ENCODE peak calls at places on chromosome 14, in six cellular contexts. One of them, this sample, is unnamed.

GRCh38 chr14:61710853-61711817 is 15.8 kb downstream of the HIF1A start:
- DNase-seq in activated CD8-positive, alpha-beta T cell treated with anti-CD3 and anti-CD28 coated beads for 36 hours: no peak
- DNase-seq in IMR-90: no peak
- DNase-seq in upper lobe of left lung: no peak
- DNase-seq in mesothelial cell of epicardium: no peak
- DNase-seq in psoas muscle: no peak
- DNase-seq in this sample: no peak

GRCh38 chr14:77031680-77032482 is 3.4 kb upstream of the IRF2BPL start:
- DNase-seq in mesothelial cell of epicardium: no peak
- DNase-seq in psoas muscle: peak
- DNase-seq in upper lobe of left lung: no peak
- DNase-seq in activated CD8-positive, alpha-beta T cell treated with anti-CD3 and anti-CD28 coated beads for 36 hours: no peak
- DNase-seq in IMR-90: peak
- DNase-seq in this sample: no peak

GRCh38 chr14:26987734-26988363 is 390.0 kb upstream of the NOVA1 start:
- DNase-seq in IMR-90: no peak
- DNase-seq in activated CD8-positive, alpha-beta T cell treated with anti-CD3 and anti-CD28 coated beads for 36 hours: no peak
- DNase-seq in upper lobe of left lung: no peak
- DNase-seq in psoas muscle: no peak
- DNase-seq in mesothelial cell of epicardium: no peak
- DNase-seq in this sample: no peak

GRCh38 chr14:89342049-89342448 is 75.0 kb downstream of the FOXN3 start:
- DNase-seq in activated CD8-positive, alpha-beta T cell treated with anti-CD3 and anti-CD28 coated beads for 36 hours: no peak
- DNase-seq in mesothelial cell of epicardium: no peak
- DNase-seq in psoas muscle: no peak
- DNase-seq in upper lobe of left lung: no peak
- DNase-seq in IMR-90: no peak
- DNase-seq in this sample: no peak

GRCh38 chr14:63486729-63487128 is 56.4 kb downstream of the PPP2R5E start:
- DNase-seq in mesothelial cell of epicardium: no peak
- DNase-seq in psoas muscle: no peak
- DNase-seq in activated CD8-positive, alpha-beta T cell treated with anti-CD3 and anti-CD28 coated beads for 36 hours: no peak
- DNase-seq in upper lobe of left lung: no peak
- DNase-seq in IMR-90: no peak
- DNase-seq in this sample: no peak

GRCh38 chr14:63470877-63471565 is 72.2 kb downstream of the PPP2R5E start:
- DNase-seq in activated CD8-positive, alpha-beta T cell treated with anti-CD3 and anti-CD28 coated beads for 36 hours: no peak
- DNase-seq in upper lobe of left lung: no peak
- DNase-seq in psoas muscle: no peak
- DNase-seq in mesothelial cell of epicardium: no peak
- DNase-seq in IMR-90: peak
- DNase-seq in this sample: no peak

GRCh38 chr14:77377502-77377844 is 294 bp downstream of the SAMD15 start:
- DNase-seq in IMR-90: no peak
- DNase-seq in mesothelial cell of epicardium: no peak
- DNase-seq in upper lobe of left lung: no peak
- DNase-seq in activated CD8-positive, alpha-beta T cell treated with anti-CD3 and anti-CD28 coated beads for 36 hours: no peak
- DNase-seq in psoas muscle: no peak
- DNase-seq in this sample: no peak

GRCh38 chr14:99575043-99576023 is 28.7 kb downstream of the CCDC85C start:
- DNase-seq in psoas muscle: no peak
- DNase-seq in upper lobe of left lung: peak
- DNase-seq in activated CD8-positive, alpha-beta T cell treated with anti-CD3 and anti-CD28 coated beads for 36 hours: peak
- DNase-seq in IMR-90: peak
- DNase-seq in mesothelial cell of epicardium: no peak
- DNase-seq in this sample: no peak

GRCh38 chr14:103057028-103057371 is 349 bp downstream of the CDC42BPB start:
- DNase-seq in mesothelial cell of epicardium: no peak
- DNase-seq in activated CD8-positive, alpha-beta T cell treated with anti-CD3 and anti-CD28 coated beads for 36 hours: no peak
- DNase-seq in IMR-90: no peak
- DNase-seq in psoas muscle: peak
- DNase-seq in upper lobe of left lung: no peak
- DNase-seq in this sample: no peak

GRCh38 chr14:26056232-26056631 is 541.6 kb downstream of the NOVA1 start:
- DNase-seq in IMR-90: no peak
- DNase-seq in mesothelial cell of epicardium: no peak
- DNase-seq in psoas muscle: no peak
- DNase-seq in upper lobe of left lung: no peak
- DNase-seq in activated CD8-positive, alpha-beta T cell treated with anti-CD3 and anti-CD28 coated beads for 36 hours: no peak
- DNase-seq in this sample: no peak

GRCh38 chr14:89284368-89285058 is 132.5 kb downstream of the FOXN3 start:
- DNase-seq in upper lobe of left lung: no peak
- DNase-seq in activated CD8-positive, alpha-beta T cell treated with anti-CD3 and anti-CD28 coated beads for 36 hours: no peak
- DNase-seq in psoas muscle: no peak
- DNase-seq in IMR-90: peak
- DNase-seq in mesothelial cell of epicardium: no peak
- DNase-seq in this sample: no peak

GRCh38 chr14:96038920-96039632 is at the start of gene C14orf132:
- DNase-seq in upper lobe of left lung: peak
- DNase-seq in IMR-90: peak
- DNase-seq in psoas muscle: peak
- DNase-seq in mesothelial cell of epicardium: peak
- DNase-seq in activated CD8-positive, alpha-beta T cell treated with anti-CD3 and anti-CD28 coated beads for 36 hours: peak
- DNase-seq in this sample: no peak

GRCh38 chr14:97266653-97267052 is 469.5 kb downstream of the VRK1 start:
- DNase-seq in mesothelial cell of epicardium: no peak
- DNase-seq in psoas muscle: no peak
- DNase-seq in upper lobe of left lung: no peak
- DNase-seq in IMR-90: no peak
- DNase-seq in activated CD8-positive, alpha-beta T cell treated with anti-CD3 and anti-CD28 coated beads for 36 hours: no peak
- DNase-seq in this sample: no peak

GRCh38 chr14:27688823-27689444 is 1077.7 kb upstream of the FOXG1 start:
- DNase-seq in mesothelial cell of epicardium: no peak
- DNase-seq in IMR-90: no peak
- DNase-seq in upper lobe of left lung: no peak
- DNase-seq in psoas muscle: no peak
- DNase-seq in activated CD8-positive, alpha-beta T cell treated with anti-CD3 and anti-CD28 coated beads for 36 hours: no peak
- DNase-seq in this sample: no peak

GRCh38 chr14:77099425-77100167 is 1.5 kb downstream of the CIPC start:
- DNase-seq in activated CD8-positive, alpha-beta T cell treated with anti-CD3 and anti-CD28 coated beads for 36 hours: no peak
- DNase-seq in mesothelial cell of epicardium: no peak
- DNase-seq in psoas muscle: no peak
- DNase-seq in IMR-90: peak
- DNase-seq in upper lobe of left lung: no peak
- DNase-seq in this sample: no peak

GRCh38 chr14:105944632-105945610 is 418.5 kb downstream of the TMEM121 start:
- DNase-seq in activated CD8-positive, alpha-beta T cell treated with anti-CD3 and anti-CD28 coated beads for 36 hours: peak
- DNase-seq in psoas muscle: peak
- DNase-seq in mesothelial cell of epicardium: no peak
- DNase-seq in IMR-90: no peak
- DNase-seq in upper lobe of left lung: peak
- DNase-seq in this sample: peak

GRCh38 chr14:97453991-97454390 is 656.8 kb downstream of the VRK1 start:
- DNase-seq in mesothelial cell of epicardium: no peak
- DNase-seq in activated CD8-positive, alpha-beta T cell treated with anti-CD3 and anti-CD28 coated beads for 36 hours: no peak
- DNase-seq in psoas muscle: no peak
- DNase-seq in upper lobe of left lung: no peak
- DNase-seq in IMR-90: no peak
- DNase-seq in this sample: no peak

GRCh38 chr14:45679852-45680251 is 426.9 kb upstream of the MIS18BP1 start:
- DNase-seq in IMR-90: peak
- DNase-seq in psoas muscle: no peak
- DNase-seq in upper lobe of left lung: no peak
- DNase-seq in mesothelial cell of epicardium: no peak
- DNase-seq in activated CD8-positive, alpha-beta T cell treated with anti-CD3 and anti-CD28 coated beads for 36 hours: no peak
- DNase-seq in this sample: no peak

GRCh38 chr14:77279719-77280118 is 8.7 kb upstream of the NGB start:
- DNase-seq in activated CD8-positive, alpha-beta T cell treated with anti-CD3 and anti-CD28 coated beads for 36 hours: no peak
- DNase-seq in upper lobe of left lung: no peak
- DNase-seq in mesothelial cell of epicardium: no peak
- DNase-seq in psoas muscle: no peak
- DNase-seq in IMR-90: no peak
- DNase-seq in this sample: no peak

GRCh38 chr14:89807905-89808304 is 146.6 kb downstream of the EFCAB11 start:
- DNase-seq in mesothelial cell of epicardium: no peak
- DNase-seq in psoas muscle: no peak
- DNase-seq in activated CD8-positive, alpha-beta T cell treated with anti-CD3 and anti-CD28 coated beads for 36 hours: no peak
- DNase-seq in upper lobe of left lung: no peak
- DNase-seq in IMR-90: no peak
- DNase-seq in this sample: no peak

GRCh38 chr14:98198385-98198784 is 1073.6 kb downstream of the BCL11B start:
- DNase-seq in psoas muscle: no peak
- DNase-seq in mesothelial cell of epicardium: no peak
- DNase-seq in upper lobe of left lung: peak
- DNase-seq in activated CD8-positive, alpha-beta T cell treated with anti-CD3 and anti-CD28 coated beads for 36 hours: peak
- DNase-seq in IMR-90: no peak
- DNase-seq in this sample: peak

GRCh38 chr14:80116157-80116556 is 95.1 kb downstream of the DIO2 start:
- DNase-seq in psoas muscle: no peak
- DNase-seq in activated CD8-positive, alpha-beta T cell treated with anti-CD3 and anti-CD28 coated beads for 36 hours: no peak
- DNase-seq in mesothelial cell of epicardium: no peak
- DNase-seq in IMR-90: no peak
- DNase-seq in upper lobe of left lung: no peak
- DNase-seq in this sample: no peak

GRCh38 chr14:22981090-22982012 is 1.0 kb downstream of the AJUBA start:
- DNase-seq in upper lobe of left lung: peak
- DNase-seq in mesothelial cell of epicardium: peak
- DNase-seq in psoas muscle: no peak
- DNase-seq in activated CD8-positive, alpha-beta T cell treated with anti-CD3 and anti-CD28 coated beads for 36 hours: peak
- DNase-seq in IMR-90: no peak
- DNase-seq in this sample: no peak

GRCh38 chr14:41609704-41610183 is 3.1 kb downstream of the LRFN5 start:
- DNase-seq in IMR-90: peak
- DNase-seq in activated CD8-positive, alpha-beta T cell treated with anti-CD3 and anti-CD28 coated beads for 36 hours: peak
- DNase-seq in upper lobe of left lung: no peak
- DNase-seq in mesothelial cell of epicardium: peak
- DNase-seq in psoas muscle: peak
- DNase-seq in this sample: no peak
- TF ChIP-seq CTCF in IMR-90: peak
- TF ChIP-seq CTCF in activated CD8-positive, alpha-beta T cell treated with anti-CD3 and anti-CD28 coated beads for 36 hours: no peak
- TF ChIP-seq CTCF in upper lobe of left lung: no peak
- TF ChIP-seq CTCF in mesothelial cell of epicardium: no peak
- TF ChIP-seq CTCF in psoas muscle: no peak
- TF ChIP-seq CTCF in this sample: no peak

DNA sequence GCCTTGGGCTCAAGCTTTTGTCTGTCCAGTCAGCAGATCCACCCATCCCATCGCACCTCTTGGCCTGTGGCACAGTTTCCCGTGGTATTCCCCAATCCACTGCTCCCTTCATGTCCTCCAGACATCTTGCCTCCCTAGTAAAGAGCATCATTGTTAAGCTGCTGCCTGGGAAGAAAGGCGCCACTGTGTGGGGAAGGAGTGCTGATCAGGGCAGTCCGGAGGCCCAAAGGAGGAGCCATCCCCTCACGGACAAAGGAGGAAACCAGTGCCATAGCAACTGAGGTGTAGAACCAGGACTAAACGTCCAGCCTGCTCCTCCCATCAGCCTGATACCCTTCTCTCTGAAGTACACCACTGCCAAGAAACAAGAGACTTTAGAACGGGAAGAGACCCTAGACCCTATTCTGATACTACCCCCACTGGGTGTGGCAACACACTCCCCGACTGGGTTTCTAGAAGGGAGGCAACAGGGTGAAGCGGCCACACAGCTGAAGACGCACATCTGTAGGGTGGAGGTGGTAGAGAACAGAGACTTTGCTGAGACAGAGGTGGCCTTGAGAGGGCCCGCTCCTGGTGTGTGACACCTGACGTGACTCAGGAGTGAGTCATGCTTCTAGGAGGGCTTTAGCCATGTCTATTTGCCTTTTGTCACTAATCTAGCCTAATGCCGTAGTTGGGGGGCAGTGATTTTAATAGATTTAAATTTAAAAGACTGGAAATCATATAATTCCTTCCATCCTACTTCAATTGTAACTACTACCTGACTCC is 185.0 kb downstream of the DPF3 start:
- DNase-seq in upper lobe of left lung: no peak
- DNase-seq in psoas muscle: no peak
- DNase-seq in activated CD8-positive, alpha-beta T cell treated with anti-CD3 and anti-CD28 coated beads for 36 hours: peak
- DNase-seq in mesothelial cell of epicardium: no peak
- DNase-seq in IMR-90: no peak
- DNase-seq in this sample: no peak
- TF ChIP-seq CTCF in upper lobe of left lung: no peak
- TF ChIP-seq CTCF in psoas muscle: no peak
- TF ChIP-seq CTCF in activated CD8-positive, alpha-beta T cell treated with anti-CD3 and anti-CD28 coated beads for 36 hours: no peak
- TF ChIP-seq CTCF in mesothelial cell of epicardium: no peak
- TF ChIP-seq CTCF in IMR-90: no peak
- TF ChIP-seq CTCF in this sample: no peak

DNA sequence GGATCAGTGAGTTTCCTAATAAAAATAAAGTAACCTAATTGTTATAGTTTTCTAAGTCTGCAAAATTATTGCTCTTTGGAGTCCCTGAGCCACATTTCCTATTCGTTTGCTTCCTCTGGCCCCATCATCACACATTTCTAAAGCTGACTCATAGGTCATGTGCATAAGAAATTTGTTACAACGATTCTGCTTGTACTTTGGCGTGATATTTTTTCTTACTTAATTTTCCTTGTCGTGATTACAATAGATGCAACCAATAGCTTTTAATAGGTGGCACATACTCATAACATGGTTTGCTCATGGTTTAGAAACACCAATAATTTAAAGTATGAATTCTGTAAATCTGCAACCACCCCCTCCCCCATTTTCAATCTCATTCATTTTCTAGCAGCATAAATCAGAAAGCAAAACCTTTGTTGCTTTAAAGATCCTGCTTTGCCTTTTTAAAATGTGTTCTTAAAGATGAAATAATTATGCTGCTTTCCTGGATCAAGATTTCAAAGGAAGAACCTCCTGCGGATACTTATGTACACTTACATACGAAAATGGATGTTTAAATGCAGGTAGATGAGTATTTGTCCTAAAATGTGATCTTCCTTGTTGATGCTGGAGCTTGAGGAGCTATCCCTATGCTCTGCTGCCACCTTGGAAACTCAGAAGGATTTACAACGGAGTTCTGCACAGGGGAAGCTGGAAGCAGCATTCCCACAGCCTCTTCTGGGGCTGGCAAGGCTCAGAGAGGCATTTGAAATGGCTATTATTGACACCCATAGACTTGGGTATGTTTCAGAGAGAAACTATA is 1.7 kb upstream of the FLRT2 start:
- DNase-seq in upper lobe of left lung: no peak
- DNase-seq in mesothelial cell of epicardium: no peak
- DNase-seq in activated CD8-positive, alpha-beta T cell treated with anti-CD3 and anti-CD28 coated beads for 36 hours: no peak
- DNase-seq in psoas muscle: peak
- DNase-seq in IMR-90: peak
- DNase-seq in this sample: no peak
- TF ChIP-seq CTCF in upper lobe of left lung: peak
- TF ChIP-seq CTCF in mesothelial cell of epicardium: no peak
- TF ChIP-seq CTCF in activated CD8-positive, alpha-beta T cell treated with anti-CD3 and anti-CD28 coated beads for 36 hours: no peak
- TF ChIP-seq CTCF in psoas muscle: peak
- TF ChIP-seq CTCF in IMR-90: peak
- TF ChIP-seq CTCF in this sample: no peak

DNA sequence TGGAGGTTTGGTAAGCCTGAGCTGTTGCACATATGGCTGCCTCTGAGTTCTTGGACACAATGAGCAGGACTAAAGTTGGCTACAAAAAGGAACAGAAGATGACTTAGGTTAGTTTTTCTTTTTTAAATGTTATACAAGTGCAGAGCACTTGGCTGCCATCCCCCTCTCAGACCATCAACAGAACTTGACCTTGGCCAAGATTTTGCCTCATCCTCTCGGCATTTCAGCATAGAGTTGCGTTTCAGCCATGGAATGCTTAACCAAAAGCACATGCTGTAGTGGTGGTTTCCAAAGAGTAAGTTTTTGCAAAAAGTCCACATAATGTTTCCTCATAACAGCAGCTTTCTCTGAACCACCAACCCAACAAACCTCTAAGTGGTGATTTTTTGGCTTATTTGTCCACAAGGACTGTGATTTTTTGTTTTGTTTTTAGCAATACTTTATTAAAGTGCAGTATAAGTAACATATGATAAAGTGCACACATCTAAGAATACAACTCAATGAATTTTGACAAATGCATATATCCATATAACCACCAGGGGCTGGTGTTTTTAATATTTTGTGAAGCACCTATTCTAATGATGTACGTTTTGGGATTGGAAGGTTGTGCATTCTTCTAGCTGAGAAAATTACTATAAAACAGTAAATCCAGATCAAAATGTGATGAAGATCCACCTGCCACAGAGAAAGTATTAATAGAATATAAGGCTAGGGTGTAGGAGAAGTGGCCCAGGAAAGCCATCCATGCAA is 12.1 kb upstream of the GALNT16 start:
- DNase-seq in IMR-90: peak
- DNase-seq in mesothelial cell of epicardium: no peak
- DNase-seq in psoas muscle: no peak
- DNase-seq in activated CD8-positive, alpha-beta T cell treated with anti-CD3 and anti-CD28 coated beads for 36 hours: no peak
- DNase-seq in upper lobe of left lung: no peak
- DNase-seq in this sample: no peak
- TF ChIP-seq CTCF in IMR-90: peak
- TF ChIP-seq CTCF in mesothelial cell of epicardium: peak
- TF ChIP-seq CTCF in psoas muscle: peak
- TF ChIP-seq CTCF in activated CD8-positive, alpha-beta T cell treated with anti-CD3 and anti-CD28 coated beads for 36 hours: peak
- TF ChIP-seq CTCF in upper lobe of left lung: no peak
- TF ChIP-seq CTCF in this sample: no peak

This sample was measured in natural killer cell.